ENCODE peak calls at places on chromosomes 16 and 17, in six cellular contexts. C is tibial nerve, W is esophagus squamous epithelium, X is A549, E is sigmoid colon, T is ovary. I is an unnamed sample.

GRCh38 chr17:78471635-78472034 is 93.2 kb downstream of the PGS1 start:
- DNase-seq in T (no peak), C (no peak), W (no peak), E (no peak), X (no peak), I (no peak)

GRCh38 chr17:17527534-17527933 is 31.3 kb upstream of the RASD1 start:
- DNase-seq in E (no peak), W (no peak), C (no peak), X (no peak), T (no peak), I (no peak)

GRCh38 chr17:74935585-74936469 is at the start of gene OTOP3:
- DNase-seq in W (no peak), T (no peak), X (no peak), E (no peak), C (no peak), I (peak)

GRCh38 chr16:82459580-82460256 is 167.1 kb upstream of the CDH13 start:
- DNase-seq in X (no peak), W (no peak), E (no peak), T (no peak), C (no peak), I (no peak)

GRCh38 chr17:49746791-49747490 is 17.0 kb downstream of the FAM117A start:
- DNase-seq in T (no peak), X (no peak), W (no peak), C (no peak), E (no peak), I (no peak)

GRCh38 chr16:66188786-66189725 is 177.4 kb upstream of the CDH5 start:
- DNase-seq in E (no peak), C (peak), T (peak), X (no peak), W (no peak), I (no peak)

GRCh38 chr17:2059837-2060658 is 5.1 kb downstream of the HIC1 start:
- DNase-seq in T (peak), C (no peak), E (no peak), X (no peak), W (no peak), I (no peak)

GRCh38 chr17:81514735-81515529 is 2.3 kb upstream of the ACTG1 start:
- DNase-seq in W (no peak), E (peak), C (peak), X (peak), T (peak), I (peak)

GRCh38 chr17:21513012-21513570 is 136.9 kb downstream of the KCNJ12 start:
- DNase-seq in E (peak), T (peak), W (peak), C (peak), X (peak), I (peak)

GRCh38 chr17:76641501-76641900 is 2.1 kb downstream of the ST6GALNAC1 start:
- DNase-seq in E (no peak), C (no peak), T (no peak), W (no peak), X (peak), I (no peak)

GRCh38 chr17:29369831-29370735 is 20.1 kb upstream of the TAOK1 start:
- DNase-seq in X (peak), C (peak), T (peak), W (no peak), E (peak), I (no peak)

GRCh38 chr16:82414476-82414875 is 212.3 kb upstream of the CDH13 start:
- DNase-seq in E (no peak), C (no peak), T (no peak), W (no peak), X (no peak), I (no peak)

GRCh38 chr17:72164340-72164739 is 43.5 kb downstream of the SOX9 start:
- DNase-seq in C (no peak), X (no peak), T (no peak), W (no peak), E (no peak), I (no peak)

GRCh38 chr17:79148584-79148983 is 74.0 kb downstream of the ENGASE start:
- DNase-seq in E (no peak), C (no peak), W (no peak), T (no peak), X (no peak), I (no peak)

GRCh38 chr16:50830698-50831097 is 88.8 kb downstream of the CYLD start:
- DNase-seq in C (no peak), E (no peak), W (no peak), T (no peak), X (no peak), I (no peak)

GRCh38 chr17:36057900-36058299 is 6.2 kb upstream of the CCL18 start:
- DNase-seq in W (no peak), C (no peak), X (no peak), E (no peak), T (no peak), I (no peak)

GRCh38 chr17:55063857-55064485 is 95.4 kb downstream of the STXBP4 start:
- DNase-seq in X (no peak), W (no peak), E (no peak), T (no peak), C (no peak), I (no peak)

GRCh38 chr16:67235816-67236547 is 9.1 kb downstream of the TMEM208 start:
- DNase-seq in C (no peak), X (no peak), T (no peak), E (no peak), W (no peak), I (no peak)

GRCh38 chr16:51151951-51152663 is 1.0 kb upstream of the SALL1 start:
- DNase-seq in W (no peak), X (no peak), C (peak), T (peak), E (no peak), I (no peak)

GRCh38 chr17:40485851-40486512 is 15.4 kb downstream of the TNS4 start:
- DNase-seq in W (no peak), E (peak), X (peak), C (peak), T (peak), I (no peak)

GRCh38 chr16:2702871-2703745 is 16.9 kb downstream of the PRSS27 start:
- DNase-seq in X (no peak), T (peak), E (no peak), C (no peak), W (no peak), I (peak)

GRCh38 chr17:46167826-46168569 is 25.2 kb downstream of the KANSL1 start:
- DNase-seq in T (no peak), C (no peak), W (no peak), E (no peak), X (no peak), I (no peak)

GRCh38 chr17:48483471-48484131 is 47.2 kb downstream of the HOXB1 start:
- DNase-seq in T (no peak), C (no peak), E (peak), W (no peak), X (no peak), I (peak)

GRCh38 chr16:14522617-14523135 is 107.4 kb downstream of the PARN start:
- DNase-seq in C (no peak), E (no peak), T (no peak), X (no peak), W (no peak), I (no peak)

GRCh38 chr16:9469512-9469911 is 378.1 kb downstream of the HAPSTR1 start:
- DNase-seq in X (no peak), E (no peak), W (no peak), T (no peak), C (no peak), I (no peak)

GRCh38 chr16:28258571-28258970 is 33.8 kb upstream of the SBK1 start:
- DNase-seq in X (no peak), W (no peak), C (no peak), E (no peak), T (no peak), I (peak)

GRCh38 chr17:29778936-29779811 is 150.9 kb downstream of the SSH2 start:
- DNase-seq in E (peak), X (peak), C (peak), T (peak), W (peak), I (peak)

GRCh38 chr17:81720267-81721071 is 8.4 kb downstream of the SLC25A10 start:
- DNase-seq in W (no peak), E (no peak), T (no peak), X (no peak), C (no peak), I (no peak)

GRCh38 chr17:50426814-50427787 is 1.1 kb downstream of the ACSF2 start:
- DNase-seq in C (no peak), T (peak), W (no peak), X (peak), E (peak), I (peak)

GRCh38 chr16:48911700-48912099 is 301.7 kb upstream of the N4BP1 start:
- DNase-seq in E (no peak), C (no peak), W (no peak), T (no peak), X (no peak), I (no peak)

GRCh38 chr16:46918905-46919792 is 35.0 kb downstream of the GPT2 start:
- DNase-seq in W (no peak), E (no peak), C (no peak), T (no peak), X (no peak), I (no peak)

GRCh38 chr17:78628547-78629435 is 51.6 kb upstream of the DNAH17 start:
- DNase-seq in C (no peak), T (no peak), W (no peak), X (no peak), E (no peak), I (no peak)

GRCh38 chr17:29150191-29150590 is 30.0 kb downstream of the MYO18A start:
- DNase-seq in X (no peak), W (no peak), T (no peak), E (no peak), C (no peak), I (no peak)

GRCh38 chr17:69501591-69502468 is 87.3 kb downstream of the MAP2K6 start:
- DNase-seq in X (peak), C (peak), T (peak), E (no peak), W (no peak), I (no peak)
- TF ChIP-seq POLR2A in X (no peak), C (peak), T (no peak), E (no peak), W (no peak), I (no peak)

GRCh38 chr17:3834811-3835210 is 11.2 kb downstream of the NCBP3 start:
- DNase-seq in C (no peak), T (no peak), E (no peak), X (no peak), W (no peak), I (no peak)
- H3K4me3 ChIP-seq in C (no peak), T (no peak), E (no peak), X (no peak), W (no peak), I (no peak)

GRCh38 chr17:57471941-57472368 is 215.6 kb downstream of the MSI2 start:
- DNase-seq in W (no peak), T (no peak), C (no peak), X (no peak), E (no peak), I (no peak)
- TF ChIP-seq POLR2A in W (no peak), T (no peak), C (no peak), X (no peak), E (no peak), I (no peak)

DNA sequence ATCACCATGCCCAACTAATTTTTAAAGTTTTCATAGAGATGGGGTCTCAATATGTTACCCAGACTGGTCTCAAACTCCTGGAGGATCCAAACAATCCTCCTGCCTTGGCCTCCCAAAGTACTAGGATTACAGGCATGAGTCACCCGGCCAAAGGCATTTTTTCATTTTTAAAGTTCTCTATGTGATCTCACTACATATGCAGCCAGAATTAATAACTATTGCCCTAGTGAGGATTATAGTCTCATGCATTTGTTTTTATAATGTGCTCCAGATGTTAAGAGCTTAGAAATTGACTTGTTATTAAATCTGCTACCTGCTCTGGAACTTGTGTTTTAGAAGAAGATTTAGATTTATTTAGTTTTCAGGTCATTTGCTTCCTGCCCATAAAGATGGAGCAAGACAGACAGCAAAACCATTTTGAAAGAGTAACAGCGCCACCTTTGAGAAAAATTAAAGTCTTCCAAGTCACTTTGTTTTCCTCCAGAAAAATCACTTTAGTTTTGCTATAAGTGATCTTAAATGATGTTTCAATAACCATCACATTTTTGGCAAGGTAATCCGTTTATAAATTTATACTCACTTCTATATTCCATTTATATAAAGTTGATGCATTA is 79.5 kb downstream of the CA4 start:
- DNase-seq in E (no peak), T (no peak), W (no peak), X (no peak), C (no peak), I (no peak)
- H3K4me3 ChIP-seq in E (no peak), T (no peak), W (no peak), X (no peak), C (no peak), I (no peak)

GRCh38 chr17:5033352-5034015 is 1.7 kb downstream of the SLC52A1 start:
- DNase-seq in T (no peak), C (no peak), W (no peak), E (no peak), X (no peak), I (no peak)

GRCh38 chr17:5034063-5034462 is 1.2 kb downstream of the SLC52A1 start:
- DNase-seq in E (no peak), C (no peak), X (no peak), W (no peak), T (no peak), I (no peak)

GRCh38 chr17:5032865-5033264 is 2.4 kb downstream of the SLC52A1 start:
- DNase-seq in X (no peak), T (no peak), C (no peak), E (no peak), W (no peak), I (no peak)

GRCh38 chr17:5034651-5035050 is 575 bp downstream of the SLC52A1 start:
- DNase-seq in W (no peak), C (no peak), X (no peak), E (no peak), T (no peak), I (no peak)

GRCh38 chr17:5035356-5035755 is at the start of gene SLC52A1:
- DNase-seq in W (no peak), T (no peak), C (no peak), E (no peak), X (peak), I (no peak)
- TF ChIP-seq POLR2A in W (no peak), T (no peak), C (no peak), E (no peak), X (no peak), I (no peak)

I was measured in heart left ventricle.